ENCODE peak calls at places on chromosomes 11 and 22, in four cellular contexts. U is stimulated activated CD4-positive, alpha-beta T cell treated with anti-CD3 and anti-CD28 coated beads, Interleukin-12 subunit alpha, Interleukin-12 subunit beta, amount 100 ng/mL, for 48 hours; V is T1000; R is activated CD4-positive, alpha-beta memory T cell treated with anti-CD3 and anti-CD28 coated beads, Interleukin-2, amount 10 ng/mL, durations not matched to agents 7 days and 5 days. A is an unnamed sample.

GRCh38 chr11:45894555-45895247 is 9.2 kb downstream of the MAPK8IP1 start:
- DNase-seq in V (no peak), R (no peak), U (no peak), A (no peak)

GRCh38 chr11:60363542-60364525 is 14.5 kb upstream of the MS4A7 start:
- DNase-seq in V (peak), R (peak), U (peak), A (peak)

GRCh38 chr11:125976156-125976555 is 30.3 kb downstream of the VSIG10L2 start:
- DNase-seq in R (no peak), U (no peak), V (no peak), A (no peak)

GRCh38 chr11:126703661-126704060 is 296.9 kb downstream of the KIRREL3 start:
- DNase-seq in R (no peak), V (no peak), U (no peak), A (no peak)

GRCh38 chr11:134818531-134818930 is 406.5 kb upstream of the B3GAT1 start:
- DNase-seq in U (no peak), V (no peak), R (no peak), A (no peak)

GRCh38 chr11:10483584-10483983 is 28.5 kb downstream of the AMPD3 start:
- DNase-seq in V (no peak), R (no peak), U (no peak), A (no peak)

GRCh38 chr22:24416095-24416494 is 11.3 kb upstream of the ADORA2A start:
- DNase-seq in U (no peak), V (no peak), R (no peak), A (no peak)

GRCh38 chr11:130069684-130070108 is at the start of gene APLP2:
- DNase-seq in R (peak), U (peak), V (peak), A (peak)

GRCh38 chr11:111719379-111719778 is 46.8 kb downstream of the PPP2R1B start:
- DNase-seq in V (no peak), R (no peak), U (no peak), A (no peak)

GRCh38 chr22:22603470-22603947 is 40.9 kb upstream of the GGTLC2 start:
- DNase-seq in V (no peak), R (no peak), U (no peak), A (no peak)

GRCh38 chr11:70871881-70872280 is 380.5 kb downstream of the SHANK2 start:
- DNase-seq in U (no peak), R (no peak), V (peak), A (no peak)

GRCh38 chr22:49349841-49350381 is 477.8 kb downstream of the BRD1 start:
- DNase-seq in U (no peak), R (no peak), V (no peak), A (no peak)

GRCh38 chr11:94793822-94794221 is 25.7 kb downstream of the AMOTL1 start:
- DNase-seq in R (no peak), V (no peak), U (no peak), A (no peak)

GRCh38 chr11:6646631-6647281 is 8.9 kb downstream of the DCHS1 start:
- DNase-seq in V (no peak), R (peak), U (no peak), A (peak)

GRCh38 chr11:70467196-70468085 is 69.1 kb downstream of the CTTN start:
- DNase-seq in R (peak), V (peak), U (peak), A (no peak)

GRCh38 chr11:13229675-13230359 is 47.8 kb upstream of the BMAL1 start:
- DNase-seq in R (no peak), U (no peak), V (no peak), A (no peak)

GRCh38 chr11:69076129-69076791 is 27.5 kb downstream of the TPCN2 start:
- DNase-seq in V (no peak), R (no peak), U (no peak), A (no peak)

GRCh38 chr11:128240546-128240945 is 346.8 kb downstream of the ETS1 start:
- DNase-seq in R (no peak), U (no peak), V (no peak), A (no peak)

GRCh38 chr11:120563698-120564572 is 52.4 kb downstream of the GRIK4 start:
- DNase-seq in V (no peak), U (no peak), R (no peak), A (no peak)

GRCh38 chr11:127627629-127628462 is 627.3 kb upstream of the KIRREL3 start:
- DNase-seq in U (no peak), R (no peak), V (no peak), A (no peak)

GRCh38 chr22:30204742-30205111 is 41.8 kb downstream of the LIF start:
- DNase-seq in R (no peak), V (no peak), U (no peak), A (no peak)

GRCh38 chr11:225734-226453 is 10.2 kb downstream of the SIRT3 start:
- DNase-seq in V (no peak), U (no peak), R (no peak), A (no peak)

GRCh38 chr22:20430641-20431519 is 6.7 kb downstream of the SCARF2 start:
- DNase-seq in U (no peak), V (no peak), R (peak), A (no peak)

GRCh38 chr11:106331163-106331562 is 253.7 kb downstream of the AASDHPPT start:
- DNase-seq in V (no peak), U (no peak), R (no peak), A (no peak)

GRCh38 chr11:15801126-15801525 is 555.2 kb downstream of the SOX6 start:
- DNase-seq in U (no peak), R (no peak), V (no peak), A (no peak)

GRCh38 chr22:22703715-22704114 is 59.3 kb downstream of the GGTLC2 start:
- DNase-seq in V (no peak), U (no peak), R (no peak), A (no peak)

GRCh38 chr11:72752088-72752914 is at the start of gene ARAP1:
- DNase-seq in U (peak), V (peak), R (peak), A (peak)

GRCh38 chr22:39596601-39597000 is 26.0 kb downstream of the CACNA1I start:
- DNase-seq in R (no peak), U (no peak), V (no peak), A (no peak)